ENCODE peak calls at places on chromosomes 1 and 21, in nine cellular contexts. L is body of pancreas; Y is prostate gland; R is dorsolateral prefrontal cortex; B is pancreas; U is fibroblast of mammary gland; V is CD8-positive, alpha-beta T cell; W is lower lobe of right lung; K is astrocyte of the spinal cord. A is an unnamed sample.

GRCh38 chr1:203202431-203203245 is 16.1 kb upstream of the CHI3L1 start:
- DNase-seq in L (peak; percentile 29), Y (no peak), R (no peak), B (peak; percentile 48), U (peak; percentile 94), V (no peak), W (no peak), K (peak; percentile 3), A (peak; percentile 98)

GRCh38 chr1:193229136-193229535 is 42.7 kb upstream of the B3GALT2 start:
- DNase-seq in L (no peak), Y (no peak), R (no peak), B (no peak), U (peak; percentile 3), V (no peak), W (no peak), K (peak; percentile 22), A (no peak)

GRCh38 chr1:44221793-44222192 is 8.5 kb downstream of the DMAP1 start:
- DNase-seq in L (no peak), Y (no peak), R (no peak), B (no peak), U (no peak), V (no peak), W (no peak), K (no peak), A (no peak)

GRCh38 chr1:35505911-35506798 is 51.0 kb downstream of the KIAA0319L start:
- DNase-seq in L (peak; percentile 56), Y (peak; percentile 72), R (no peak), B (no peak), U (peak; percentile 90), V (peak; percentile 62), W (no peak), K (peak; percentile 85), A (peak; percentile 90)

GRCh38 chr1:14538335-14538734 is 60.1 kb upstream of the KAZN start:
- DNase-seq in L (no peak), Y (no peak), R (no peak), B (no peak), U (no peak), V (no peak), W (no peak), K (no peak), A (no peak)

GRCh38 chr1:212217633-212218032 is 67.6 kb upstream of the PPP2R5A start:
- DNase-seq in L (no peak), Y (no peak), R (no peak), B (no peak), U (no peak), V (no peak), W (no peak), K (no peak), A (no peak)

GRCh38 chr1:241482761-241483250 is 36.7 kb downstream of the FH start:
- DNase-seq in L (no peak), Y (no peak), R (no peak), B (no peak), U (peak; percentile 85), V (no peak), W (no peak), K (peak; percentile 54), A (peak; percentile 8)

GRCh38 chr1:1125945-1126344 is 10.1 kb upstream of the C1orf159 start:
- DNase-seq in L (no peak), Y (no peak), R (no peak), B (peak; percentile 47), U (no peak), V (no peak), W (no peak), K (no peak), A (no peak)

GRCh38 chr21:41664881-41665765 is 101.7 kb downstream of the RIPK4 start:
- DNase-seq in L (no peak), Y (no peak), R (no peak), B (peak; percentile 42), U (peak; percentile 64), V (no peak), W (no peak), K (peak; percentile 48), A (peak; percentile 90)

GRCh38 chr1:3821004-3821933 is 25.0 kb upstream of the LRRC47 start:
- DNase-seq in L (no peak), Y (no peak), R (no peak), B (peak; percentile 29), U (no peak), V (no peak), W (peak; percentile 36), K (no peak), A (no peak)

GRCh38 chr1:34928865-34929496 is 469 bp downstream of the DLGAP3 start:
- DNase-seq in L (no peak), Y (no peak), R (no peak), B (no peak), U (no peak), V (no peak), W (no peak), K (no peak), A (no peak)

GRCh38 chr21:28975401-28975800 is 17.3 kb downstream of the LTN1 start:
- DNase-seq in L (no peak), Y (no peak), R (no peak), B (no peak), U (peak; percentile 89), V (no peak), W (no peak), K (no peak), A (peak; percentile 54)

GRCh38 chr1:106957795-106958194 is 98.7 kb upstream of the PRMT6 start:
- DNase-seq in L (no peak), Y (no peak), R (no peak), B (no peak), U (no peak), V (no peak), W (no peak), K (no peak), A (no peak)
- TF ChIP-seq CTCF in L (no peak), Y (no peak), R (no peak), B (no peak), U (no peak), V (no peak), W (no peak), K (peak; percentile 16), A (no peak)

GRCh38 chr1:160162936-160163335 is 11.5 kb downstream of the ATP1A4 start:
- DNase-seq in L (no peak), Y (no peak), R (no peak), B (no peak), U (no peak), V (no peak), W (no peak), K (no peak), A (no peak)

GRCh38 chr1:160163612-160164011 is 12.2 kb downstream of the ATP1A4 start:
- DNase-seq in L (no peak), Y (no peak), R (no peak), B (no peak), U (no peak), V (no peak), W (no peak), K (no peak), A (peak; percentile 22)

GRCh38 chr1:160164121-160164520 is 12.7 kb downstream of the ATP1A4 start:
- DNase-seq in L (no peak), Y (no peak), R (no peak), B (no peak), U (no peak), V (no peak), W (no peak), K (no peak), A (no peak)

GRCh38 chr1:160159846-160160245 is 8.4 kb downstream of the ATP1A4 start:
- DNase-seq in L (no peak), Y (peak; percentile 17), R (no peak), B (no peak), U (no peak), V (no peak), W (no peak), K (no peak), A (no peak)

GRCh38 chr1:160161965-160162705 is 10.7 kb downstream of the ATP1A4 start:
- DNase-seq in L (no peak), Y (no peak), R (peak; percentile 51), B (no peak), U (peak; percentile 19), V (no peak), W (no peak), K (peak; percentile 38), A (peak; percentile 13)
- TF ChIP-seq CTCF in L (no peak), Y (no peak), R (peak; percentile 39), B (no peak), U (peak; percentile 46), V (no peak), W (peak; percentile 18), K (peak; percentile 68), A (peak; percentile 41)

DNA sequence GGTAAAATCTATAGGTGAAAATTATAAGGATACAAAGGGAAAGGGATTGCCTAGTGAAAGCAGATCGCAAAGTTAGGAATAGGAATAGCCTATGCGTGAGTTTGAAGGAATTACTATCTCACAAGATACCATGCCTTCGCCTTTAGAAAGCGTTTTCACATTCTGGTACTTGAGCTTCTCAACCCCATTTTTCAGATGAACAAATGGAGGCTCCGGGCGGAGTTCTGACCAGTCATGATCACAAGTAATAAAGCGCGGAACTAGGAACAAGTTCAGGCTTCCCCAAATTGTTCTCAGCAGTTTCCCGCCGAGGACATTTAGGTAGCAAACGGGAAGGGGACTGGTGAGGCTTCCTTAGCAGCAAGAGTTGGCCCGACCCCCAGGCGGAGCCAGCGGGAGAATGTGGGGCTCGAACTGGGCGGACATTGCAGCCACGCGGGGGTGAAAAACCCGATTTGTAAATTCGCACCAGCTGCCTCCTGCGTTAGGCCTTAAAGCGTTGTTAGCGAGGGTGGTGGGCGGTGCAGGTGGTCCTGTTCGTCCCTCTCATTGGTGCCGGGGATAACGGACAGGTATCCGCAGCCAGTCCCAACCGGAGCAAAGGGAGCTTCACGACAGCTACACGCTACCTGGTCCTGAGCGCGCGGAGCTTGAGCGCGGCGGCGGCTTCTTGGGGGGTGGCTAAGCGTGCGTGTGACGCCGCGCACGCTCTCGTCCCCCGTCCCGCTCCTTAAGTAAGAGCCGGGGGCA is 15.4 kb downstream of the SEMA6C start:
- DNase-seq in L (peak; percentile 73), Y (peak; percentile 90), R (peak; percentile 65), B (peak; percentile 67), U (peak; percentile 81), V (peak; percentile 84), W (peak; percentile 89), K (peak; percentile 88), A (peak; percentile 88)
- TF ChIP-seq CTCF in L (no peak), Y (no peak), R (no peak), B (no peak), U (no peak), V (no peak), W (no peak), K (no peak), A (no peak)

GRCh38 chr1:66330711-66331110 is 203.2 kb upstream of the SGIP1 start:
- DNase-seq in L (no peak), Y (no peak), R (no peak), B (no peak), U (no peak), V (no peak), W (no peak), K (peak; percentile 42), A (peak; percentile 59)

GRCh38 chr1:66334311-66334710 is 199.6 kb upstream of the SGIP1 start:
- DNase-seq in L (no peak), Y (no peak), R (no peak), B (no peak), U (no peak), V (no peak), W (no peak), K (no peak), A (no peak)

GRCh38 chr1:66332524-66332853 is 201.5 kb upstream of the SGIP1 start:
- DNase-seq in L (no peak), Y (no peak), R (no peak), B (no peak), U (no peak), V (no peak), W (no peak), K (no peak), A (no peak)

GRCh38 chr1:66333463-66334232 is 200.3 kb upstream of the SGIP1 start:
- DNase-seq in L (no peak), Y (no peak), R (no peak), B (no peak), U (no peak), V (no peak), W (no peak), K (no peak), A (peak; percentile 75)

GRCh38 chr1:66331641-66332523 is 202.1 kb upstream of the SGIP1 start:
- DNase-seq in L (peak; percentile 39), Y (peak; percentile 85), R (no peak), B (no peak), U (peak; percentile 78), V (peak; percentile 65), W (peak; percentile 73), K (peak; percentile 88), A (peak; percentile 92)
- TF ChIP-seq CTCF in L (peak; percentile 24), Y (no peak), R (no peak), B (no peak), U (peak; percentile 24), V (no peak), W (peak; percentile 36), K (peak; percentile 19), A (peak; percentile 52)

A was measured in cardiac fibroblast.